ENCODE peak calls at places on chromosomes 1 and 21, in nine cellular contexts. D is activated CD8-positive, alpha-beta memory T cell treated with anti-CD3 and anti-CD28 coated beads for 48 hours; L is spleen; X is stimulated activated CD4-positive, alpha-beta T cell treated with anti-CD3 and anti-CD28 coated beads, Interleukin-4, amount 100 ng/mL, for 24 hours; W is aorta; P is naive thymus-derived CD8-positive, alpha-beta T cell; E is naive thymus-derived CD4-positive, alpha-beta T cell; B is astrocyte of the hippocampus; F is EH. T is an unnamed sample.

GRCh38 chr1:2943686-2944260 is 77.5 kb upstream of the ACTRT2 start:
- DNase-seq in D (no peak), L (peak), X (no peak), W (peak), P (no peak), E (no peak), B (no peak), F (no peak), T (peak)

GRCh38 chr1:84291882-84292655 is 9.4 kb upstream of the SAMD13 start:
- DNase-seq in D (no peak), L (no peak), X (no peak), W (no peak), P (no peak), E (no peak), B (no peak), F (no peak), T (no peak)

GRCh38 chr1:25140073-25140797 is 92.1 kb downstream of the SYF2 start:
- DNase-seq in D (no peak), L (peak), X (no peak), W (peak), P (no peak), E (no peak), B (no peak), F (peak), T (no peak)

GRCh38 chr1:153485880-153486279 is 25.4 kb upstream of the S100A7 start:
- DNase-seq in D (no peak), L (no peak), X (no peak), W (no peak), P (no peak), E (no peak), B (no peak), F (peak), T (no peak)

GRCh38 chr1:67052741-67053534 is 1.0 kb downstream of the SLC35D1 start:
- DNase-seq in D (no peak), L (peak), X (peak), W (peak), P (peak), E (peak), B (peak), F (peak), T (no peak)

GRCh38 chr1:68495532-68495931 is 1.4 kb downstream of the DEPDC1 start:
- DNase-seq in D (no peak), L (no peak), X (no peak), W (no peak), P (no peak), E (no peak), B (peak), F (peak), T (no peak)

GRCh38 chr21:43272591-43272990 is 103.8 kb downstream of the CRYAA start:
- DNase-seq in D (no peak), L (peak), X (no peak), W (peak), P (no peak), E (no peak), B (no peak), F (no peak), T (no peak)

GRCh38 chr1:16248603-16249534 is 11.9 kb upstream of the CPLANE2 start:
- DNase-seq in D (no peak), L (no peak), X (no peak), W (peak), P (no peak), E (no peak), B (peak), F (peak), T (peak)

GRCh38 chr21:39189857-39190604 is 6.8 kb upstream of the PSMG1 start:
- DNase-seq in D (no peak), L (no peak), X (no peak), W (no peak), P (no peak), E (no peak), B (peak), F (peak), T (no peak)

GRCh38 chr1:98323906-98324358 is 337.6 kb upstream of the SNX7 start:
- DNase-seq in D (no peak), L (no peak), X (no peak), W (peak), P (no peak), E (no peak), B (peak), F (peak), T (no peak)

GRCh38 chr1:45403298-45404079 is 63.2 kb upstream of the MUTYH start:
- DNase-seq in D (no peak), L (no peak), X (no peak), W (no peak), P (no peak), E (no peak), B (no peak), F (no peak), T (no peak)

GRCh38 chr1:17119076-17119743 is at the start of gene PADI2:
- DNase-seq in D (peak), L (peak), X (peak), W (peak), P (peak), E (peak), B (peak), F (peak), T (no peak)

GRCh38 chr1:87853576-87854351 is 525.1 kb downstream of the LMO4 start:
- DNase-seq in D (no peak), L (no peak), X (no peak), W (no peak), P (no peak), E (no peak), B (no peak), F (peak), T (no peak)

GRCh38 chr1:118136511-118136937 is 48.5 kb downstream of the SPAG17 start:
- DNase-seq in D (peak), L (no peak), X (peak), W (peak), P (no peak), E (no peak), B (peak), F (peak), T (no peak)

GRCh38 chr21:43023175-43023574 is 48.8 kb downstream of the PKNOX1 start:
- DNase-seq in D (no peak), L (peak), X (no peak), W (no peak), P (no peak), E (no peak), B (no peak), F (no peak), T (no peak)

GRCh38 chr1:76833151-76833550 is 34.1 kb upstream of the ST6GALNAC5 start:
- DNase-seq in D (no peak), L (no peak), X (no peak), W (no peak), P (no peak), E (no peak), B (no peak), F (no peak), T (no peak)

GRCh38 chr1:235873571-235873970 is 6.9 kb upstream of the LYST start:
- DNase-seq in D (no peak), L (no peak), X (no peak), W (no peak), P (no peak), E (no peak), B (no peak), F (no peak), T (no peak)

GRCh38 chr1:25641931-25642611 is 25.5 kb downstream of the MAN1C1 start:
- DNase-seq in D (no peak), L (no peak), X (no peak), W (no peak), P (no peak), E (no peak), B (no peak), F (peak), T (no peak)

GRCh38 chr1:217432339-217432738 is 198.6 kb downstream of the GPATCH2 start:
- DNase-seq in D (no peak), L (no peak), X (no peak), W (no peak), P (no peak), E (no peak), B (no peak), F (no peak), T (no peak)

GRCh38 chr1:203117611-203118575 is 9.6 kb upstream of the ADORA1 start:
- DNase-seq in D (peak), L (peak), X (no peak), W (peak), P (no peak), E (peak), B (peak), F (peak), T (no peak)

GRCh38 chr1:41619511-41620364 is 135.3 kb upstream of the EDN2 start:
- DNase-seq in D (no peak), L (no peak), X (no peak), W (no peak), P (no peak), E (no peak), B (peak), F (peak), T (no peak)

GRCh38 chr1:78492376-78492950 is 1.7 kb downstream of the PTGFR start:
- DNase-seq in D (no peak), L (no peak), X (no peak), W (no peak), P (no peak), E (no peak), B (no peak), F (no peak), T (no peak)

GRCh38 chr1:116720406-116721071 is 33.7 kb upstream of the CD2 start:
- DNase-seq in D (no peak), L (no peak), X (no peak), W (no peak), P (no peak), E (no peak), B (no peak), F (no peak), T (no peak)

GRCh38 chr21:39313457-39314154 is at the start of gene BRWD1:
- DNase-seq in D (peak), L (peak), X (peak), W (peak), P (peak), E (peak), B (peak), F (peak), T (peak)

GRCh38 chr1:2777428-2778219 is 23.9 kb downstream of the TTC34 start:
- DNase-seq in D (no peak), L (peak), X (no peak), W (no peak), P (no peak), E (no peak), B (no peak), F (no peak), T (no peak)

GRCh38 chr1:161962094-161962887 is 61.4 kb downstream of the OLFML2B start:
- DNase-seq in D (no peak), L (no peak), X (peak), W (no peak), P (no peak), E (no peak), B (peak), F (peak), T (no peak)

GRCh38 chr1:230287674-230288315 is 138.3 kb downstream of the PGBD5 start:
- DNase-seq in D (no peak), L (peak), X (no peak), W (no peak), P (no peak), E (no peak), B (no peak), F (no peak), T (peak)

GRCh38 chr1:168235548-168235885 is 9.7 kb downstream of the SFT2D2 start:
- DNase-seq in D (no peak), L (no peak), X (no peak), W (no peak), P (no peak), E (no peak), B (no peak), F (peak), T (no peak)

GRCh38 chr1:39737546-39738169 is 1.0 kb upstream of the PPIE start:
- DNase-seq in D (no peak), L (no peak), X (no peak), W (no peak), P (no peak), E (no peak), B (peak), F (peak), T (no peak)

GRCh38 chr1:85328713-85329376 is 52.4 kb upstream of the BCL10 start:
- DNase-seq in D (no peak), L (no peak), X (no peak), W (no peak), P (no peak), E (no peak), B (peak), F (peak), T (no peak)

T was measured in chondrocyte.